ENCODE peak calls at places on chromosomes 4 and X, in seven cellular contexts. One of them, this sample, is unnamed.

GRCh38 chr4:6278801-6279197 is 9.1 kb downstream of the WFS1 start:
- DNase-seq in D341Med: no peak
- DNase-seq in stimulated activated CD8-positive, alpha-beta memory T cell treated with anti-CD3 and anti-CD28 coated beads, Interleukin-7, amount 100 ng/mL, for 1 hour: no peak
- DNase-seq in NCI-H2029: no peak
- DNase-seq in NCI-H774: no peak
- DNase-seq in IMR-90: peak
- DNase-seq in activated CD8-positive, alpha-beta T cell treated with anti-CD3 and anti-CD28 coated beads for 36 hours: peak
- DNase-seq in this sample: no peak

GRCh38 chr4:140952709-140953108 is 180.6 kb downstream of the RNF150 start:
- DNase-seq in D341Med: no peak
- DNase-seq in stimulated activated CD8-positive, alpha-beta memory T cell treated with anti-CD3 and anti-CD28 coated beads, Interleukin-7, amount 100 ng/mL, for 1 hour: no peak
- DNase-seq in NCI-H2029: no peak
- DNase-seq in NCI-H774: no peak
- DNase-seq in IMR-90: peak
- DNase-seq in activated CD8-positive, alpha-beta T cell treated with anti-CD3 and anti-CD28 coated beads for 36 hours: no peak
- DNase-seq in this sample: no peak

GRCh38 chr4:144564358-144564757 is 81.6 kb upstream of the HHIP start:
- DNase-seq in D341Med: no peak
- DNase-seq in stimulated activated CD8-positive, alpha-beta memory T cell treated with anti-CD3 and anti-CD28 coated beads, Interleukin-7, amount 100 ng/mL, for 1 hour: no peak
- DNase-seq in NCI-H2029: no peak
- DNase-seq in NCI-H774: no peak
- DNase-seq in IMR-90: no peak
- DNase-seq in activated CD8-positive, alpha-beta T cell treated with anti-CD3 and anti-CD28 coated beads for 36 hours: no peak
- DNase-seq in this sample: no peak

GRCh38 chr4:81577392-81577791 is 105.7 kb upstream of the RASGEF1B start:
- DNase-seq in D341Med: no peak
- DNase-seq in stimulated activated CD8-positive, alpha-beta memory T cell treated with anti-CD3 and anti-CD28 coated beads, Interleukin-7, amount 100 ng/mL, for 1 hour: no peak
- DNase-seq in NCI-H2029: no peak
- DNase-seq in NCI-H774: no peak
- DNase-seq in IMR-90: no peak
- DNase-seq in activated CD8-positive, alpha-beta T cell treated with anti-CD3 and anti-CD28 coated beads for 36 hours: no peak
- DNase-seq in this sample: no peak

GRCh38 chrX:125288343-125288742 is 31.3 kb upstream of the TEX13C start:
- DNase-seq in D341Med: no peak
- DNase-seq in stimulated activated CD8-positive, alpha-beta memory T cell treated with anti-CD3 and anti-CD28 coated beads, Interleukin-7, amount 100 ng/mL, for 1 hour: no peak
- DNase-seq in NCI-H2029: no peak
- DNase-seq in NCI-H774: no peak
- DNase-seq in IMR-90: no peak
- DNase-seq in activated CD8-positive, alpha-beta T cell treated with anti-CD3 and anti-CD28 coated beads for 36 hours: no peak
- DNase-seq in this sample: no peak

GRCh38 chr4:2245787-2246275 is 3.9 kb upstream of the HAUS3 start:
- DNase-seq in D341Med: no peak
- DNase-seq in stimulated activated CD8-positive, alpha-beta memory T cell treated with anti-CD3 and anti-CD28 coated beads, Interleukin-7, amount 100 ng/mL, for 1 hour: no peak
- DNase-seq in NCI-H2029: no peak
- DNase-seq in NCI-H774: no peak
- DNase-seq in IMR-90: no peak
- DNase-seq in activated CD8-positive, alpha-beta T cell treated with anti-CD3 and anti-CD28 coated beads for 36 hours: no peak
- DNase-seq in this sample: no peak

GRCh38 chrX:153317306-153317705 is 4.3 kb downstream of the PNMA6F start:
- DNase-seq in D341Med: no peak
- DNase-seq in stimulated activated CD8-positive, alpha-beta memory T cell treated with anti-CD3 and anti-CD28 coated beads, Interleukin-7, amount 100 ng/mL, for 1 hour: no peak
- DNase-seq in NCI-H2029: no peak
- DNase-seq in NCI-H774: no peak
- DNase-seq in IMR-90: no peak
- DNase-seq in activated CD8-positive, alpha-beta T cell treated with anti-CD3 and anti-CD28 coated beads for 36 hours: no peak
- DNase-seq in this sample: no peak

GRCh38 chrX:69615779-69616519 is at the start of gene EDA:
- DNase-seq in D341Med: peak
- DNase-seq in stimulated activated CD8-positive, alpha-beta memory T cell treated with anti-CD3 and anti-CD28 coated beads, Interleukin-7, amount 100 ng/mL, for 1 hour: peak
- DNase-seq in NCI-H2029: peak
- DNase-seq in NCI-H774: peak
- DNase-seq in IMR-90: peak
- DNase-seq in activated CD8-positive, alpha-beta T cell treated with anti-CD3 and anti-CD28 coated beads for 36 hours: peak
- DNase-seq in this sample: peak

GRCh38 chrX:151754641-151755215 is 20.2 kb downstream of the CNGA2 start:
- DNase-seq in D341Med: no peak
- DNase-seq in stimulated activated CD8-positive, alpha-beta memory T cell treated with anti-CD3 and anti-CD28 coated beads, Interleukin-7, amount 100 ng/mL, for 1 hour: no peak
- DNase-seq in NCI-H2029: peak
- DNase-seq in NCI-H774: no peak
- DNase-seq in IMR-90: no peak
- DNase-seq in activated CD8-positive, alpha-beta T cell treated with anti-CD3 and anti-CD28 coated beads for 36 hours: no peak
- DNase-seq in this sample: no peak

GRCh38 chr4:184750926-184751584 is 17.2 kb upstream of the CENPU start:
- DNase-seq in D341Med: no peak
- DNase-seq in stimulated activated CD8-positive, alpha-beta memory T cell treated with anti-CD3 and anti-CD28 coated beads, Interleukin-7, amount 100 ng/mL, for 1 hour: no peak
- DNase-seq in NCI-H2029: no peak
- DNase-seq in NCI-H774: no peak
- DNase-seq in IMR-90: no peak
- DNase-seq in activated CD8-positive, alpha-beta T cell treated with anti-CD3 and anti-CD28 coated beads for 36 hours: no peak
- DNase-seq in this sample: no peak

GRCh38 chr4:88143504-88143903 is 14.9 kb downstream of the ABCG2 start:
- DNase-seq in D341Med: no peak
- DNase-seq in stimulated activated CD8-positive, alpha-beta memory T cell treated with anti-CD3 and anti-CD28 coated beads, Interleukin-7, amount 100 ng/mL, for 1 hour: no peak
- DNase-seq in NCI-H2029: no peak
- DNase-seq in NCI-H774: no peak
- DNase-seq in IMR-90: peak
- DNase-seq in activated CD8-positive, alpha-beta T cell treated with anti-CD3 and anti-CD28 coated beads for 36 hours: no peak
- DNase-seq in this sample: no peak

GRCh38 chr4:8283631-8284121 is 14.1 kb downstream of the HTRA3 start:
- DNase-seq in D341Med: no peak
- DNase-seq in stimulated activated CD8-positive, alpha-beta memory T cell treated with anti-CD3 and anti-CD28 coated beads, Interleukin-7, amount 100 ng/mL, for 1 hour: no peak
- DNase-seq in NCI-H2029: no peak
- DNase-seq in NCI-H774: no peak
- DNase-seq in IMR-90: no peak
- DNase-seq in activated CD8-positive, alpha-beta T cell treated with anti-CD3 and anti-CD28 coated beads for 36 hours: no peak
- DNase-seq in this sample: peak

GRCh38 chrX:23344208-23344903 is 9.7 kb downstream of the PTCHD1 start:
- DNase-seq in D341Med: no peak
- DNase-seq in stimulated activated CD8-positive, alpha-beta memory T cell treated with anti-CD3 and anti-CD28 coated beads, Interleukin-7, amount 100 ng/mL, for 1 hour: no peak
- DNase-seq in NCI-H2029: no peak
- DNase-seq in NCI-H774: no peak
- DNase-seq in IMR-90: no peak
- DNase-seq in activated CD8-positive, alpha-beta T cell treated with anti-CD3 and anti-CD28 coated beads for 36 hours: no peak
- DNase-seq in this sample: no peak

GRCh38 chrX:71954458-71954857 is 43.8 kb downstream of the NHSL2 start:
- DNase-seq in D341Med: no peak
- DNase-seq in stimulated activated CD8-positive, alpha-beta memory T cell treated with anti-CD3 and anti-CD28 coated beads, Interleukin-7, amount 100 ng/mL, for 1 hour: no peak
- DNase-seq in NCI-H2029: no peak
- DNase-seq in NCI-H774: no peak
- DNase-seq in IMR-90: no peak
- DNase-seq in activated CD8-positive, alpha-beta T cell treated with anti-CD3 and anti-CD28 coated beads for 36 hours: no peak
- DNase-seq in this sample: no peak

GRCh38 chr4:171676555-171677215 is 136.5 kb upstream of the GALNTL6 start:
- DNase-seq in D341Med: no peak
- DNase-seq in stimulated activated CD8-positive, alpha-beta memory T cell treated with anti-CD3 and anti-CD28 coated beads, Interleukin-7, amount 100 ng/mL, for 1 hour: no peak
- DNase-seq in NCI-H2029: no peak
- DNase-seq in NCI-H774: no peak
- DNase-seq in IMR-90: no peak
- DNase-seq in activated CD8-positive, alpha-beta T cell treated with anti-CD3 and anti-CD28 coated beads for 36 hours: no peak
- DNase-seq in this sample: no peak

GRCh38 chrX:154529206-154529612 is 13.2 kb upstream of the FAM3A start:
- DNase-seq in D341Med: no peak
- DNase-seq in stimulated activated CD8-positive, alpha-beta memory T cell treated with anti-CD3 and anti-CD28 coated beads, Interleukin-7, amount 100 ng/mL, for 1 hour: no peak
- DNase-seq in NCI-H2029: no peak
- DNase-seq in NCI-H774: no peak
- DNase-seq in IMR-90: peak
- DNase-seq in activated CD8-positive, alpha-beta T cell treated with anti-CD3 and anti-CD28 coated beads for 36 hours: no peak
- DNase-seq in this sample: peak

GRCh38 chrX:39212456-39212855 is 411.2 kb downstream of the MID1IP1 start:
- DNase-seq in D341Med: no peak
- DNase-seq in stimulated activated CD8-positive, alpha-beta memory T cell treated with anti-CD3 and anti-CD28 coated beads, Interleukin-7, amount 100 ng/mL, for 1 hour: no peak
- DNase-seq in NCI-H2029: no peak
- DNase-seq in NCI-H774: no peak
- DNase-seq in IMR-90: no peak
- DNase-seq in activated CD8-positive, alpha-beta T cell treated with anti-CD3 and anti-CD28 coated beads for 36 hours: peak
- DNase-seq in this sample: no peak

GRCh38 chr4:148984951-148985350 is 542.7 kb upstream of the NR3C2 start:
- DNase-seq in D341Med: no peak
- DNase-seq in stimulated activated CD8-positive, alpha-beta memory T cell treated with anti-CD3 and anti-CD28 coated beads, Interleukin-7, amount 100 ng/mL, for 1 hour: no peak
- DNase-seq in NCI-H2029: no peak
- DNase-seq in NCI-H774: no peak
- DNase-seq in IMR-90: no peak
- DNase-seq in activated CD8-positive, alpha-beta T cell treated with anti-CD3 and anti-CD28 coated beads for 36 hours: no peak
- DNase-seq in this sample: no peak

GRCh38 chrX:11664211-11664888 is 1.4 kb downstream of the ARHGAP6 start:
- DNase-seq in D341Med: peak
- DNase-seq in stimulated activated CD8-positive, alpha-beta memory T cell treated with anti-CD3 and anti-CD28 coated beads, Interleukin-7, amount 100 ng/mL, for 1 hour: no peak
- DNase-seq in NCI-H2029: no peak
- DNase-seq in NCI-H774: no peak
- DNase-seq in IMR-90: no peak
- DNase-seq in activated CD8-positive, alpha-beta T cell treated with anti-CD3 and anti-CD28 coated beads for 36 hours: peak
- DNase-seq in this sample: peak

GRCh38 chr4:184806246-184806550 is 19.6 kb downstream of the ACSL1 start:
- DNase-seq in D341Med: no peak
- DNase-seq in stimulated activated CD8-positive, alpha-beta memory T cell treated with anti-CD3 and anti-CD28 coated beads, Interleukin-7, amount 100 ng/mL, for 1 hour: no peak
- DNase-seq in NCI-H2029: no peak
- DNase-seq in NCI-H774: no peak
- DNase-seq in IMR-90: no peak
- DNase-seq in activated CD8-positive, alpha-beta T cell treated with anti-CD3 and anti-CD28 coated beads for 36 hours: no peak
- DNase-seq in this sample: no peak

GRCh38 chr4:114494257-114494803 is 104.3 kb upstream of the UGT8 start:
- DNase-seq in D341Med: no peak
- DNase-seq in stimulated activated CD8-positive, alpha-beta memory T cell treated with anti-CD3 and anti-CD28 coated beads, Interleukin-7, amount 100 ng/mL, for 1 hour: no peak
- DNase-seq in NCI-H2029: no peak
- DNase-seq in NCI-H774: no peak
- DNase-seq in IMR-90: no peak
- DNase-seq in activated CD8-positive, alpha-beta T cell treated with anti-CD3 and anti-CD28 coated beads for 36 hours: no peak
- DNase-seq in this sample: no peak

GRCh38 chrX:113514906-113515305 is 674.3 kb upstream of the AMOT start:
- DNase-seq in D341Med: no peak
- DNase-seq in stimulated activated CD8-positive, alpha-beta memory T cell treated with anti-CD3 and anti-CD28 coated beads, Interleukin-7, amount 100 ng/mL, for 1 hour: no peak
- DNase-seq in NCI-H2029: no peak
- DNase-seq in NCI-H774: no peak
- DNase-seq in IMR-90: no peak
- DNase-seq in activated CD8-positive, alpha-beta T cell treated with anti-CD3 and anti-CD28 coated beads for 36 hours: no peak
- DNase-seq in this sample: no peak

GRCh38 chrX:24506082-24506481 is 41.0 kb downstream of the PDK3 start:
- DNase-seq in D341Med: no peak
- DNase-seq in stimulated activated CD8-positive, alpha-beta memory T cell treated with anti-CD3 and anti-CD28 coated beads, Interleukin-7, amount 100 ng/mL, for 1 hour: no peak
- DNase-seq in NCI-H2029: no peak
- DNase-seq in NCI-H774: no peak
- DNase-seq in IMR-90: peak
- DNase-seq in activated CD8-positive, alpha-beta T cell treated with anti-CD3 and anti-CD28 coated beads for 36 hours: peak
- DNase-seq in this sample: no peak

GRCh38 chrX:74133156-74133796 is 170.7 kb upstream of the ZCCHC13 start:
- DNase-seq in D341Med: peak
- DNase-seq in stimulated activated CD8-positive, alpha-beta memory T cell treated with anti-CD3 and anti-CD28 coated beads, Interleukin-7, amount 100 ng/mL, for 1 hour: no peak
- DNase-seq in NCI-H2029: peak
- DNase-seq in NCI-H774: peak
- DNase-seq in IMR-90: peak
- DNase-seq in activated CD8-positive, alpha-beta T cell treated with anti-CD3 and anti-CD28 coated beads for 36 hours: no peak
- DNase-seq in this sample: no peak

GRCh38 chr4:152166567-152166966 is 369.3 kb downstream of the FBXW7 start:
- DNase-seq in D341Med: no peak
- DNase-seq in stimulated activated CD8-positive, alpha-beta memory T cell treated with anti-CD3 and anti-CD28 coated beads, Interleukin-7, amount 100 ng/mL, for 1 hour: no peak
- DNase-seq in NCI-H2029: no peak
- DNase-seq in NCI-H774: no peak
- DNase-seq in IMR-90: no peak
- DNase-seq in activated CD8-positive, alpha-beta T cell treated with anti-CD3 and anti-CD28 coated beads for 36 hours: no peak
- DNase-seq in this sample: no peak

GRCh38 chr4:40587826-40588225 is 41.8 kb downstream of the RBM47 start:
- DNase-seq in D341Med: no peak
- DNase-seq in stimulated activated CD8-positive, alpha-beta memory T cell treated with anti-CD3 and anti-CD28 coated beads, Interleukin-7, amount 100 ng/mL, for 1 hour: no peak
- DNase-seq in NCI-H2029: no peak
- DNase-seq in NCI-H774: no peak
- DNase-seq in IMR-90: peak
- DNase-seq in activated CD8-positive, alpha-beta T cell treated with anti-CD3 and anti-CD28 coated beads for 36 hours: no peak
- DNase-seq in this sample: no peak

GRCh38 chrX:9635805-9636204 is 129.8 kb downstream of the GPR143 start:
- DNase-seq in D341Med: no peak
- DNase-seq in stimulated activated CD8-positive, alpha-beta memory T cell treated with anti-CD3 and anti-CD28 coated beads, Interleukin-7, amount 100 ng/mL, for 1 hour: no peak
- DNase-seq in NCI-H2029: no peak
- DNase-seq in NCI-H774: no peak
- DNase-seq in IMR-90: peak
- DNase-seq in activated CD8-positive, alpha-beta T cell treated with anti-CD3 and anti-CD28 coated beads for 36 hours: no peak
- DNase-seq in this sample: no peak

GRCh38 chr4:76377922-76378321 is 43.0 kb downstream of the CCDC158 start:
- DNase-seq in D341Med: peak
- DNase-seq in stimulated activated CD8-positive, alpha-beta memory T cell treated with anti-CD3 and anti-CD28 coated beads, Interleukin-7, amount 100 ng/mL, for 1 hour: peak
- DNase-seq in NCI-H2029: no peak
- DNase-seq in NCI-H774: no peak
- DNase-seq in IMR-90: peak
- DNase-seq in activated CD8-positive, alpha-beta T cell treated with anti-CD3 and anti-CD28 coated beads for 36 hours: peak
- DNase-seq in this sample: no peak

GRCh38 chrX:53476371-53476770 is 42.2 kb upstream of the HSD17B10 start:
- DNase-seq in D341Med: no peak
- DNase-seq in stimulated activated CD8-positive, alpha-beta memory T cell treated with anti-CD3 and anti-CD28 coated beads, Interleukin-7, amount 100 ng/mL, for 1 hour: no peak
- DNase-seq in NCI-H2029: no peak
- DNase-seq in NCI-H774: no peak
- DNase-seq in IMR-90: peak
- DNase-seq in activated CD8-positive, alpha-beta T cell treated with anti-CD3 and anti-CD28 coated beads for 36 hours: no peak
- DNase-seq in this sample: no peak

GRCh38 chr4:111930658-111931057 is 214.6 kb upstream of the FAM241A start:
- DNase-seq in D341Med: no peak
- DNase-seq in stimulated activated CD8-positive, alpha-beta memory T cell treated with anti-CD3 and anti-CD28 coated beads, Interleukin-7, amount 100 ng/mL, for 1 hour: no peak
- DNase-seq in NCI-H2029: no peak
- DNase-seq in NCI-H774: no peak
- DNase-seq in IMR-90: no peak
- DNase-seq in activated CD8-positive, alpha-beta T cell treated with anti-CD3 and anti-CD28 coated beads for 36 hours: no peak
- DNase-seq in this sample: no peak

This sample was measured in psoas muscle.